ENCODE peak calls at places on chromosome 3, in eight cellular contexts. One of them, this sample, is unnamed.

GRCh38 chr3:194274424-194275085 is 76.6 kb downstream of the CPN2 start:
- DNase-seq in mesenchymal stem cell: peak
- DNase-seq in iris pigment epithelial cell: no peak
- DNase-seq in lung microvascular endothelial cell: no peak
- DNase-seq in stimulated activated CD8-positive, alpha-beta memory T cell treated with anti-CD3 and anti-CD28 coated beads, Interleukin-2, amount 100 ng/mL, for 48 hours: no peak
- DNase-seq in activated CD8-positive, alpha-beta T cell treated with anti-CD3 and anti-CD28 coated beads, Interleukin-2, amount 10 ng/mL, durations not matched to agents 7 days and 5 days: no peak
- DNase-seq in fibroblast of the conjunctiva: no peak
- DNase-seq in heart right ventricle: no peak
- DNase-seq in this sample: no peak

GRCh38 chr3:129399895-129400357 is 28.5 kb downstream of the EFCAB12 start:
- DNase-seq in mesenchymal stem cell: peak
- DNase-seq in iris pigment epithelial cell: no peak
- DNase-seq in lung microvascular endothelial cell: no peak
- DNase-seq in stimulated activated CD8-positive, alpha-beta memory T cell treated with anti-CD3 and anti-CD28 coated beads, Interleukin-2, amount 100 ng/mL, for 48 hours: no peak
- DNase-seq in activated CD8-positive, alpha-beta T cell treated with anti-CD3 and anti-CD28 coated beads, Interleukin-2, amount 10 ng/mL, durations not matched to agents 7 days and 5 days: no peak
- DNase-seq in fibroblast of the conjunctiva: no peak
- DNase-seq in heart right ventricle: no peak
- DNase-seq in this sample: no peak

GRCh38 chr3:148289159-148289558 is 408.5 kb upstream of the AGTR1 start:
- DNase-seq in mesenchymal stem cell: no peak
- DNase-seq in iris pigment epithelial cell: no peak
- DNase-seq in lung microvascular endothelial cell: no peak
- DNase-seq in stimulated activated CD8-positive, alpha-beta memory T cell treated with anti-CD3 and anti-CD28 coated beads, Interleukin-2, amount 100 ng/mL, for 48 hours: no peak
- DNase-seq in activated CD8-positive, alpha-beta T cell treated with anti-CD3 and anti-CD28 coated beads, Interleukin-2, amount 10 ng/mL, durations not matched to agents 7 days and 5 days: no peak
- DNase-seq in fibroblast of the conjunctiva: no peak
- DNase-seq in heart right ventricle: no peak
- DNase-seq in this sample: no peak

GRCh38 chr3:49704629-49705028 is 14.9 kb downstream of the AMIGO3 start:
- DNase-seq in mesenchymal stem cell: no peak
- DNase-seq in iris pigment epithelial cell: no peak
- DNase-seq in lung microvascular endothelial cell: no peak
- DNase-seq in stimulated activated CD8-positive, alpha-beta memory T cell treated with anti-CD3 and anti-CD28 coated beads, Interleukin-2, amount 100 ng/mL, for 48 hours: no peak
- DNase-seq in activated CD8-positive, alpha-beta T cell treated with anti-CD3 and anti-CD28 coated beads, Interleukin-2, amount 10 ng/mL, durations not matched to agents 7 days and 5 days: no peak
- DNase-seq in fibroblast of the conjunctiva: no peak
- DNase-seq in heart right ventricle: no peak
- DNase-seq in this sample: no peak

GRCh38 chr3:56758539-56758981 is 43.2 kb downstream of the ARHGEF3 start:
- DNase-seq in mesenchymal stem cell: peak
- DNase-seq in iris pigment epithelial cell: peak
- DNase-seq in lung microvascular endothelial cell: peak
- DNase-seq in stimulated activated CD8-positive, alpha-beta memory T cell treated with anti-CD3 and anti-CD28 coated beads, Interleukin-2, amount 100 ng/mL, for 48 hours: no peak
- DNase-seq in activated CD8-positive, alpha-beta T cell treated with anti-CD3 and anti-CD28 coated beads, Interleukin-2, amount 10 ng/mL, durations not matched to agents 7 days and 5 days: peak
- DNase-seq in fibroblast of the conjunctiva: peak
- DNase-seq in heart right ventricle: no peak
- DNase-seq in this sample: peak

GRCh38 chr3:264394-265156 is 68.0 kb downstream of the CHL1 start:
- DNase-seq in mesenchymal stem cell: peak
- DNase-seq in iris pigment epithelial cell: peak
- DNase-seq in lung microvascular endothelial cell: no peak
- DNase-seq in stimulated activated CD8-positive, alpha-beta memory T cell treated with anti-CD3 and anti-CD28 coated beads, Interleukin-2, amount 100 ng/mL, for 48 hours: no peak
- DNase-seq in activated CD8-positive, alpha-beta T cell treated with anti-CD3 and anti-CD28 coated beads, Interleukin-2, amount 10 ng/mL, durations not matched to agents 7 days and 5 days: no peak
- DNase-seq in fibroblast of the conjunctiva: peak
- DNase-seq in heart right ventricle: no peak
- DNase-seq in this sample: peak

GRCh38 chr3:189772584-189772983 is 141.4 kb downstream of the TP63 start:
- DNase-seq in mesenchymal stem cell: peak
- DNase-seq in iris pigment epithelial cell: no peak
- DNase-seq in lung microvascular endothelial cell: no peak
- DNase-seq in stimulated activated CD8-positive, alpha-beta memory T cell treated with anti-CD3 and anti-CD28 coated beads, Interleukin-2, amount 100 ng/mL, for 48 hours: no peak
- DNase-seq in activated CD8-positive, alpha-beta T cell treated with anti-CD3 and anti-CD28 coated beads, Interleukin-2, amount 10 ng/mL, durations not matched to agents 7 days and 5 days: no peak
- DNase-seq in fibroblast of the conjunctiva: no peak
- DNase-seq in heart right ventricle: no peak
- DNase-seq in this sample: peak

GRCh38 chr3:73733796-73734195 is 109.1 kb upstream of the PDZRN3 start:
- DNase-seq in mesenchymal stem cell: no peak
- DNase-seq in iris pigment epithelial cell: no peak
- DNase-seq in lung microvascular endothelial cell: no peak
- DNase-seq in stimulated activated CD8-positive, alpha-beta memory T cell treated with anti-CD3 and anti-CD28 coated beads, Interleukin-2, amount 100 ng/mL, for 48 hours: no peak
- DNase-seq in activated CD8-positive, alpha-beta T cell treated with anti-CD3 and anti-CD28 coated beads, Interleukin-2, amount 10 ng/mL, durations not matched to agents 7 days and 5 days: no peak
- DNase-seq in fibroblast of the conjunctiva: no peak
- DNase-seq in heart right ventricle: no peak
- DNase-seq in this sample: no peak

GRCh38 chr3:62665627-62666433 is 209.4 kb downstream of the CADPS start:
- DNase-seq in mesenchymal stem cell: peak
- DNase-seq in iris pigment epithelial cell: peak
- DNase-seq in lung microvascular endothelial cell: peak
- DNase-seq in stimulated activated CD8-positive, alpha-beta memory T cell treated with anti-CD3 and anti-CD28 coated beads, Interleukin-2, amount 100 ng/mL, for 48 hours: peak
- DNase-seq in activated CD8-positive, alpha-beta T cell treated with anti-CD3 and anti-CD28 coated beads, Interleukin-2, amount 10 ng/mL, durations not matched to agents 7 days and 5 days: peak
- DNase-seq in fibroblast of the conjunctiva: peak
- DNase-seq in heart right ventricle: peak
- DNase-seq in this sample: peak

GRCh38 chr3:110598847-110599490 is 472.6 kb upstream of the NECTIN3 start:
- DNase-seq in mesenchymal stem cell: no peak
- DNase-seq in iris pigment epithelial cell: no peak
- DNase-seq in lung microvascular endothelial cell: no peak
- DNase-seq in stimulated activated CD8-positive, alpha-beta memory T cell treated with anti-CD3 and anti-CD28 coated beads, Interleukin-2, amount 100 ng/mL, for 48 hours: no peak
- DNase-seq in activated CD8-positive, alpha-beta T cell treated with anti-CD3 and anti-CD28 coated beads, Interleukin-2, amount 10 ng/mL, durations not matched to agents 7 days and 5 days: no peak
- DNase-seq in fibroblast of the conjunctiva: no peak
- DNase-seq in heart right ventricle: no peak
- DNase-seq in this sample: peak

GRCh38 chr3:136385457-136385856 is 135.3 kb downstream of the PCCB start:
- DNase-seq in mesenchymal stem cell: no peak
- DNase-seq in iris pigment epithelial cell: no peak
- DNase-seq in lung microvascular endothelial cell: no peak
- DNase-seq in stimulated activated CD8-positive, alpha-beta memory T cell treated with anti-CD3 and anti-CD28 coated beads, Interleukin-2, amount 100 ng/mL, for 48 hours: no peak
- DNase-seq in activated CD8-positive, alpha-beta T cell treated with anti-CD3 and anti-CD28 coated beads, Interleukin-2, amount 10 ng/mL, durations not matched to agents 7 days and 5 days: no peak
- DNase-seq in fibroblast of the conjunctiva: no peak
- DNase-seq in heart right ventricle: no peak
- DNase-seq in this sample: no peak

GRCh38 chr3:150253622-150254021 is 154.5 kb upstream of the TSC22D2 start:
- DNase-seq in mesenchymal stem cell: peak
- DNase-seq in iris pigment epithelial cell: no peak
- DNase-seq in lung microvascular endothelial cell: peak
- DNase-seq in stimulated activated CD8-positive, alpha-beta memory T cell treated with anti-CD3 and anti-CD28 coated beads, Interleukin-2, amount 100 ng/mL, for 48 hours: no peak
- DNase-seq in activated CD8-positive, alpha-beta T cell treated with anti-CD3 and anti-CD28 coated beads, Interleukin-2, amount 10 ng/mL, durations not matched to agents 7 days and 5 days: no peak
- DNase-seq in fibroblast of the conjunctiva: no peak
- DNase-seq in heart right ventricle: peak
- DNase-seq in this sample: no peak

GRCh38 chr3:23580337-23580736 is 225.4 kb upstream of the UBE2E1 start:
- DNase-seq in mesenchymal stem cell: peak
- DNase-seq in iris pigment epithelial cell: peak
- DNase-seq in lung microvascular endothelial cell: no peak
- DNase-seq in stimulated activated CD8-positive, alpha-beta memory T cell treated with anti-CD3 and anti-CD28 coated beads, Interleukin-2, amount 100 ng/mL, for 48 hours: no peak
- DNase-seq in activated CD8-positive, alpha-beta T cell treated with anti-CD3 and anti-CD28 coated beads, Interleukin-2, amount 10 ng/mL, durations not matched to agents 7 days and 5 days: no peak
- DNase-seq in fibroblast of the conjunctiva: no peak
- DNase-seq in heart right ventricle: no peak
- DNase-seq in this sample: peak

GRCh38 chr3:112101946-112102345 is 15.8 kb downstream of the C3orf52 start:
- DNase-seq in mesenchymal stem cell: peak
- DNase-seq in iris pigment epithelial cell: peak
- DNase-seq in lung microvascular endothelial cell: peak
- DNase-seq in stimulated activated CD8-positive, alpha-beta memory T cell treated with anti-CD3 and anti-CD28 coated beads, Interleukin-2, amount 100 ng/mL, for 48 hours: no peak
- DNase-seq in activated CD8-positive, alpha-beta T cell treated with anti-CD3 and anti-CD28 coated beads, Interleukin-2, amount 10 ng/mL, durations not matched to agents 7 days and 5 days: no peak
- DNase-seq in fibroblast of the conjunctiva: no peak
- DNase-seq in heart right ventricle: no peak
- DNase-seq in this sample: peak

GRCh38 chr3:42163622-42164244 is 72.6 kb downstream of the TRAK1 start:
- DNase-seq in mesenchymal stem cell: no peak
- DNase-seq in iris pigment epithelial cell: no peak
- DNase-seq in lung microvascular endothelial cell: no peak
- DNase-seq in stimulated activated CD8-positive, alpha-beta memory T cell treated with anti-CD3 and anti-CD28 coated beads, Interleukin-2, amount 100 ng/mL, for 48 hours: no peak
- DNase-seq in activated CD8-positive, alpha-beta T cell treated with anti-CD3 and anti-CD28 coated beads, Interleukin-2, amount 10 ng/mL, durations not matched to agents 7 days and 5 days: peak
- DNase-seq in fibroblast of the conjunctiva: no peak
- DNase-seq in heart right ventricle: no peak
- DNase-seq in this sample: no peak

GRCh38 chr3:190701096-190701532 is 161.4 kb downstream of the GMNC start:
- DNase-seq in mesenchymal stem cell: peak
- DNase-seq in iris pigment epithelial cell: peak
- DNase-seq in lung microvascular endothelial cell: peak
- DNase-seq in stimulated activated CD8-positive, alpha-beta memory T cell treated with anti-CD3 and anti-CD28 coated beads, Interleukin-2, amount 100 ng/mL, for 48 hours: peak
- DNase-seq in activated CD8-positive, alpha-beta T cell treated with anti-CD3 and anti-CD28 coated beads, Interleukin-2, amount 10 ng/mL, durations not matched to agents 7 days and 5 days: no peak
- DNase-seq in fibroblast of the conjunctiva: peak
- DNase-seq in heart right ventricle: peak
- DNase-seq in this sample: peak

GRCh38 chr3:169026543-169027181 is 636.9 kb downstream of the MECOM start:
- DNase-seq in mesenchymal stem cell: peak
- DNase-seq in iris pigment epithelial cell: peak
- DNase-seq in lung microvascular endothelial cell: peak
- DNase-seq in stimulated activated CD8-positive, alpha-beta memory T cell treated with anti-CD3 and anti-CD28 coated beads, Interleukin-2, amount 100 ng/mL, for 48 hours: no peak
- DNase-seq in activated CD8-positive, alpha-beta T cell treated with anti-CD3 and anti-CD28 coated beads, Interleukin-2, amount 10 ng/mL, durations not matched to agents 7 days and 5 days: no peak
- DNase-seq in fibroblast of the conjunctiva: peak
- DNase-seq in heart right ventricle: no peak
- DNase-seq in this sample: peak

GRCh38 chr3:119560160-119560559 is 746 bp upstream of the CD80 start:
- DNase-seq in mesenchymal stem cell: no peak
- DNase-seq in iris pigment epithelial cell: no peak
- DNase-seq in lung microvascular endothelial cell: no peak
- DNase-seq in stimulated activated CD8-positive, alpha-beta memory T cell treated with anti-CD3 and anti-CD28 coated beads, Interleukin-2, amount 100 ng/mL, for 48 hours: no peak
- DNase-seq in activated CD8-positive, alpha-beta T cell treated with anti-CD3 and anti-CD28 coated beads, Interleukin-2, amount 10 ng/mL, durations not matched to agents 7 days and 5 days: no peak
- DNase-seq in fibroblast of the conjunctiva: no peak
- DNase-seq in heart right ventricle: no peak
- DNase-seq in this sample: no peak

GRCh38 chr3:181711325-181712135 is at the start of gene SOX2:
- DNase-seq in mesenchymal stem cell: peak
- DNase-seq in iris pigment epithelial cell: peak
- DNase-seq in lung microvascular endothelial cell: peak
- DNase-seq in stimulated activated CD8-positive, alpha-beta memory T cell treated with anti-CD3 and anti-CD28 coated beads, Interleukin-2, amount 100 ng/mL, for 48 hours: no peak
- DNase-seq in activated CD8-positive, alpha-beta T cell treated with anti-CD3 and anti-CD28 coated beads, Interleukin-2, amount 10 ng/mL, durations not matched to agents 7 days and 5 days: peak
- DNase-seq in fibroblast of the conjunctiva: no peak
- DNase-seq in heart right ventricle: no peak
- DNase-seq in this sample: peak

GRCh38 chr3:62378329-62378789 is 5.0 kb upstream of the FEZF2 start:
- DNase-seq in mesenchymal stem cell: no peak
- DNase-seq in iris pigment epithelial cell: no peak
- DNase-seq in lung microvascular endothelial cell: no peak
- DNase-seq in stimulated activated CD8-positive, alpha-beta memory T cell treated with anti-CD3 and anti-CD28 coated beads, Interleukin-2, amount 100 ng/mL, for 48 hours: no peak
- DNase-seq in activated CD8-positive, alpha-beta T cell treated with anti-CD3 and anti-CD28 coated beads, Interleukin-2, amount 10 ng/mL, durations not matched to agents 7 days and 5 days: no peak
- DNase-seq in fibroblast of the conjunctiva: no peak
- DNase-seq in heart right ventricle: no peak
- DNase-seq in this sample: no peak

GRCh38 chr3:195251336-195252065 is 19.5 kb downstream of the XXYLT1 start:
- DNase-seq in mesenchymal stem cell: no peak
- DNase-seq in iris pigment epithelial cell: no peak
- DNase-seq in lung microvascular endothelial cell: no peak
- DNase-seq in stimulated activated CD8-positive, alpha-beta memory T cell treated with anti-CD3 and anti-CD28 coated beads, Interleukin-2, amount 100 ng/mL, for 48 hours: no peak
- DNase-seq in activated CD8-positive, alpha-beta T cell treated with anti-CD3 and anti-CD28 coated beads, Interleukin-2, amount 10 ng/mL, durations not matched to agents 7 days and 5 days: peak
- DNase-seq in fibroblast of the conjunctiva: no peak
- DNase-seq in heart right ventricle: peak
- DNase-seq in this sample: no peak

GRCh38 chr3:159854500-159855124 is 134.0 kb upstream of the IL12A start:
- DNase-seq in mesenchymal stem cell: peak
- DNase-seq in iris pigment epithelial cell: peak
- DNase-seq in lung microvascular endothelial cell: peak
- DNase-seq in stimulated activated CD8-positive, alpha-beta memory T cell treated with anti-CD3 and anti-CD28 coated beads, Interleukin-2, amount 100 ng/mL, for 48 hours: no peak
- DNase-seq in activated CD8-positive, alpha-beta T cell treated with anti-CD3 and anti-CD28 coated beads, Interleukin-2, amount 10 ng/mL, durations not matched to agents 7 days and 5 days: no peak
- DNase-seq in fibroblast of the conjunctiva: peak
- DNase-seq in heart right ventricle: no peak
- DNase-seq in this sample: peak

GRCh38 chr3:150072576-150072975 is 101.9 kb upstream of the PFN2 start:
- DNase-seq in mesenchymal stem cell: no peak
- DNase-seq in iris pigment epithelial cell: no peak
- DNase-seq in lung microvascular endothelial cell: no peak
- DNase-seq in stimulated activated CD8-positive, alpha-beta memory T cell treated with anti-CD3 and anti-CD28 coated beads, Interleukin-2, amount 100 ng/mL, for 48 hours: no peak
- DNase-seq in activated CD8-positive, alpha-beta T cell treated with anti-CD3 and anti-CD28 coated beads, Interleukin-2, amount 10 ng/mL, durations not matched to agents 7 days and 5 days: no peak
- DNase-seq in fibroblast of the conjunctiva: no peak
- DNase-seq in heart right ventricle: no peak
- DNase-seq in this sample: no peak

GRCh38 chr3:53823956-53824320 is 22.3 kb downstream of the CHDH start:
- DNase-seq in mesenchymal stem cell: no peak
- DNase-seq in iris pigment epithelial cell: no peak
- DNase-seq in lung microvascular endothelial cell: no peak
- DNase-seq in stimulated activated CD8-positive, alpha-beta memory T cell treated with anti-CD3 and anti-CD28 coated beads, Interleukin-2, amount 100 ng/mL, for 48 hours: no peak
- DNase-seq in activated CD8-positive, alpha-beta T cell treated with anti-CD3 and anti-CD28 coated beads, Interleukin-2, amount 10 ng/mL, durations not matched to agents 7 days and 5 days: no peak
- DNase-seq in fibroblast of the conjunctiva: no peak
- DNase-seq in heart right ventricle: no peak
- DNase-seq in this sample: no peak

GRCh38 chr3:15051531-15051930 is 13.6 kb downstream of the MRPS25 start:
- DNase-seq in mesenchymal stem cell: peak
- DNase-seq in iris pigment epithelial cell: peak
- DNase-seq in lung microvascular endothelial cell: peak
- DNase-seq in stimulated activated CD8-positive, alpha-beta memory T cell treated with anti-CD3 and anti-CD28 coated beads, Interleukin-2, amount 100 ng/mL, for 48 hours: peak
- DNase-seq in activated CD8-positive, alpha-beta T cell treated with anti-CD3 and anti-CD28 coated beads, Interleukin-2, amount 10 ng/mL, durations not matched to agents 7 days and 5 days: peak
- DNase-seq in fibroblast of the conjunctiva: no peak
- DNase-seq in heart right ventricle: no peak
- DNase-seq in this sample: peak

GRCh38 chr3:123652346-123652984 is 67.6 kb upstream of the HACD2 start:
- DNase-seq in mesenchymal stem cell: peak
- DNase-seq in iris pigment epithelial cell: peak
- DNase-seq in lung microvascular endothelial cell: peak
- DNase-seq in stimulated activated CD8-positive, alpha-beta memory T cell treated with anti-CD3 and anti-CD28 coated beads, Interleukin-2, amount 100 ng/mL, for 48 hours: peak
- DNase-seq in activated CD8-positive, alpha-beta T cell treated with anti-CD3 and anti-CD28 coated beads, Interleukin-2, amount 10 ng/mL, durations not matched to agents 7 days and 5 days: peak
- DNase-seq in fibroblast of the conjunctiva: peak
- DNase-seq in heart right ventricle: peak
- DNase-seq in this sample: peak

GRCh38 chr3:50926868-50927267 is 252.1 kb downstream of the DOCK3 start:
- DNase-seq in mesenchymal stem cell: no peak
- DNase-seq in iris pigment epithelial cell: no peak
- DNase-seq in lung microvascular endothelial cell: no peak
- DNase-seq in stimulated activated CD8-positive, alpha-beta memory T cell treated with anti-CD3 and anti-CD28 coated beads, Interleukin-2, amount 100 ng/mL, for 48 hours: no peak
- DNase-seq in activated CD8-positive, alpha-beta T cell treated with anti-CD3 and anti-CD28 coated beads, Interleukin-2, amount 10 ng/mL, durations not matched to agents 7 days and 5 days: no peak
- DNase-seq in fibroblast of the conjunctiva: no peak
- DNase-seq in heart right ventricle: no peak
- DNase-seq in this sample: no peak

GRCh38 chr3:47425383-47425778 is 44.6 kb downstream of the PTPN23 start:
- DNase-seq in mesenchymal stem cell: no peak
- DNase-seq in iris pigment epithelial cell: no peak
- DNase-seq in lung microvascular endothelial cell: no peak
- DNase-seq in stimulated activated CD8-positive, alpha-beta memory T cell treated with anti-CD3 and anti-CD28 coated beads, Interleukin-2, amount 100 ng/mL, for 48 hours: no peak
- DNase-seq in activated CD8-positive, alpha-beta T cell treated with anti-CD3 and anti-CD28 coated beads, Interleukin-2, amount 10 ng/mL, durations not matched to agents 7 days and 5 days: no peak
- DNase-seq in fibroblast of the conjunctiva: no peak
- DNase-seq in heart right ventricle: no peak
- DNase-seq in this sample: no peak

GRCh38 chr3:140223631-140224030 is 288.6 kb downstream of the CLSTN2 start:
- DNase-seq in mesenchymal stem cell: no peak
- DNase-seq in iris pigment epithelial cell: peak
- DNase-seq in lung microvascular endothelial cell: no peak
- DNase-seq in stimulated activated CD8-positive, alpha-beta memory T cell treated with anti-CD3 and anti-CD28 coated beads, Interleukin-2, amount 100 ng/mL, for 48 hours: no peak
- DNase-seq in activated CD8-positive, alpha-beta T cell treated with anti-CD3 and anti-CD28 coated beads, Interleukin-2, amount 10 ng/mL, durations not matched to agents 7 days and 5 days: no peak
- DNase-seq in fibroblast of the conjunctiva: no peak
- DNase-seq in heart right ventricle: no peak
- DNase-seq in this sample: no peak

GRCh38 chr3:131960324-131960723 is 74.5 kb downstream of the CPNE4 start:
- DNase-seq in mesenchymal stem cell: no peak
- DNase-seq in iris pigment epithelial cell: peak
- DNase-seq in lung microvascular endothelial cell: no peak
- DNase-seq in stimulated activated CD8-positive, alpha-beta memory T cell treated with anti-CD3 and anti-CD28 coated beads, Interleukin-2, amount 100 ng/mL, for 48 hours: no peak
- DNase-seq in activated CD8-positive, alpha-beta T cell treated with anti-CD3 and anti-CD28 coated beads, Interleukin-2, amount 10 ng/mL, durations not matched to agents 7 days and 5 days: no peak
- DNase-seq in fibroblast of the conjunctiva: peak
- DNase-seq in heart right ventricle: no peak
- DNase-seq in this sample: peak

GRCh38 chr3:111691293-111691909 is 96.3 kb upstream of the ZBED2 start:
- DNase-seq in mesenchymal stem cell: peak
- DNase-seq in iris pigment epithelial cell: peak
- DNase-seq in lung microvascular endothelial cell: peak
- DNase-seq in stimulated activated CD8-positive, alpha-beta memory T cell treated with anti-CD3 and anti-CD28 coated beads, Interleukin-2, amount 100 ng/mL, for 48 hours: no peak
- DNase-seq in activated CD8-positive, alpha-beta T cell treated with anti-CD3 and anti-CD28 coated beads, Interleukin-2, amount 10 ng/mL, durations not matched to agents 7 days and 5 days: no peak
- DNase-seq in fibroblast of the conjunctiva: peak
- DNase-seq in heart right ventricle: no peak
- DNase-seq in this sample: peak

GRCh38 chr3:52820741-52821140 is 9.7 kb downstream of the ITIH4 start:
- DNase-seq in mesenchymal stem cell: peak
- DNase-seq in iris pigment epithelial cell: peak
- DNase-seq in lung microvascular endothelial cell: peak
- DNase-seq in stimulated activated CD8-positive, alpha-beta memory T cell treated with anti-CD3 and anti-CD28 coated beads, Interleukin-2, amount 100 ng/mL, for 48 hours: peak
- DNase-seq in activated CD8-positive, alpha-beta T cell treated with anti-CD3 and anti-CD28 coated beads, Interleukin-2, amount 10 ng/mL, durations not matched to agents 7 days and 5 days: peak
- DNase-seq in fibroblast of the conjunctiva: no peak
- DNase-seq in heart right ventricle: no peak
- DNase-seq in this sample: peak

This sample was measured in fibroblast of villous mesenchyme.